ENCODE peak calls at places on chromosomes 5 and 9, in four cellular contexts. G is K562, J is HepG2, V is SK-N-SH. K is an unnamed sample.

GRCh38 chr9:19894975-19895374 is 106.1 kb upstream of the SLC24A2 start:
- DNase-seq in G (no peak), J (no peak), V (no peak), K (no peak)

GRCh38 chr9:98572054-98572627 is 136.6 kb downstream of the GABBR2 start:
- DNase-seq in G (no peak), J (no peak), V (no peak), K (no peak)

GRCh38 chr5:17879276-17879675 is 245.0 kb downstream of the TAF11L14 start:
- DNase-seq in G (no peak), J (no peak), V (no peak), K (no peak)

GRCh38 chr9:124212381-124213050 is 45.2 kb upstream of the NEK6 start:
- DNase-seq in G (no peak), J (no peak), V (no peak), K (no peak)

GRCh38 chr9:88476491-88477271 is 58.3 kb upstream of the NXNL2 start:
- DNase-seq in G (no peak), J (no peak), V (no peak), K (no peak)

GRCh38 chr5:1948111-1948510 is 65.4 kb upstream of the IRX4 start:
- DNase-seq in G (no peak), J (no peak), V (no peak), K (no peak)

GRCh38 chr5:150406120-150407096 is 6.3 kb downstream of the CD74 start:
- DNase-seq in G (no peak), J (no peak), V (no peak), K (no peak)

GRCh38 chr9:13023498-13023897 is 248.7 kb downstream of the LURAP1L start:
- DNase-seq in G (no peak), J (peak; percentile 9), V (no peak), K (no peak)

GRCh38 chr5:39266442-39266841 is 47.1 kb upstream of the FYB1 start:
- DNase-seq in G (peak; percentile 62), J (no peak), V (no peak), K (no peak)

GRCh38 chr9:131776473-131776872 is 36.6 kb upstream of the RAPGEF1 start:
- DNase-seq in G (peak; percentile 67), J (peak; percentile 32), V (no peak), K (peak; percentile 85)

GRCh38 chr9:99905833-99906402 is 536 bp upstream of the STX17 start:
- DNase-seq in G (peak; percentile 11), J (no peak), V (peak; percentile 3), K (no peak)

GRCh38 chr9:70802206-70802605 is 319.2 kb downstream of the TRPM3 start:
- DNase-seq in G (no peak), J (no peak), V (no peak), K (no peak)

GRCh38 chr9:123246534-123246933 is 21.9 kb downstream of the STRBP start:
- DNase-seq in G (no peak), J (no peak), V (no peak), K (no peak)

GRCh38 chr9:92669527-92669889 is 423 bp downstream of the IPPK start:
- DNase-seq in G (peak; percentile 28), J (no peak), V (peak; percentile 71), K (peak; percentile 27)

GRCh38 chr5:179732918-179733763 is 519 bp downstream of the MAML1 start:
- DNase-seq in G (peak; percentile 47), J (no peak), V (peak; percentile 83), K (peak; percentile 52)

GRCh38 chr9:32011049-32011448 is 373.4 kb upstream of the ACO1 start:
- DNase-seq in G (no peak), J (no peak), V (no peak), K (no peak)

GRCh38 chr9:131186622-131187021 is 61.2 kb downstream of the NUP214 start:
- DNase-seq in G (no peak), J (no peak), V (no peak), K (no peak)

GRCh38 chr5:75052461-75053285 is at the start of gene GCNT4:
- DNase-seq in G (no peak), J (no peak), V (peak; percentile 76), K (peak; percentile 62)

GRCh38 chr9:97557606-97558095 is 56.2 kb downstream of the TMOD1 start:
- DNase-seq in G (no peak), J (no peak), V (peak; percentile 77), K (no peak)

GRCh38 chr5:157476699-157477408 is 16.8 kb downstream of the NIPAL4 start:
- DNase-seq in G (peak; percentile 75), J (peak; percentile 75), V (peak; percentile 85), K (peak; percentile 30)

GRCh38 chr5:79973511-79973910 is 17.6 kb downstream of the MTX3 start:
- DNase-seq in G (no peak), J (no peak), V (no peak), K (no peak)

GRCh38 chr9:78218890-78219289 is 17.0 kb upstream of the CEP78 start:
- DNase-seq in G (no peak), J (no peak), V (no peak), K (no peak)

GRCh38 chr9:119177141-119177540 is 192.1 kb downstream of the BRINP1 start:
- DNase-seq in G (no peak), J (no peak), V (no peak), K (no peak)

GRCh38 chr9:89278551-89278950 is 32.4 kb upstream of the CKS2 start:
- DNase-seq in G (no peak), J (no peak), V (no peak), K (no peak)

GRCh38 chr9:108083796-108084352 is 594.3 kb upstream of the KLF4 start:
- DNase-seq in G (no peak), J (no peak), V (no peak), K (no peak)

GRCh38 chr9:122347348-122348287 is 23.2 kb upstream of the PTGS1 start:
- DNase-seq in G (no peak), J (peak; percentile 36), V (no peak), K (no peak)

GRCh38 chr5:43073597-43074546 is 33.8 kb upstream of the ANXA2R start:
- DNase-seq in G (peak; percentile 86), J (peak; percentile 49), V (peak; percentile 54), K (peak; percentile 39)

GRCh38 chr5:55344392-55344992 is 36.7 kb downstream of the MTREX start:
- DNase-seq in G (peak; percentile 66), J (peak; percentile 52), V (peak; percentile 34), K (peak; percentile 72)

GRCh38 chr5:74394543-74394923 is 246.0 kb downstream of the ENC1 start:
- DNase-seq in G (no peak), J (peak; percentile 20), V (no peak), K (no peak)

GRCh38 chr9:115220339-115221009 is 102.5 kb upstream of the TNC start:
- DNase-seq in G (no peak), J (no peak), V (no peak), K (no peak)

GRCh38 chr9:6780690-6781089 is 22.9 kb downstream of the KDM4C start:
- DNase-seq in G (no peak), J (no peak), V (no peak), K (no peak)

GRCh38 chr5:179793470-179794139 is at the start of gene LTC4S:
- DNase-seq in G (no peak), J (no peak), V (no peak), K (no peak)

GRCh38 chr5:173108914-173109313 is 35.4 kb upstream of the BNIP1 start:
- DNase-seq in G (no peak), J (no peak), V (no peak), K (no peak)

GRCh38 chr5:179261301-179262125 is 83.7 kb downstream of the ADAMTS2 start:
- DNase-seq in G (peak; percentile 51), J (peak; percentile 75), V (peak; percentile 91), K (peak; percentile 84)

GRCh38 chr9:131323629-131324028 is 34.1 kb downstream of the PLPP7 start:
- DNase-seq in G (no peak), J (peak; percentile 54), V (no peak), K (no peak)

GRCh38 chr9:88746029-88746743 is 211.2 kb downstream of the NXNL2 start:
- DNase-seq in G (no peak), J (no peak), V (no peak), K (no peak)

GRCh38 chr9:89391585-89391984 is 73.3 kb downstream of the SECISBP2 start:
- DNase-seq in G (no peak), J (no peak), V (no peak), K (no peak)

GRCh38 chr5:169944922-169945675 is 35.2 kb downstream of the INSYN2B start:
- DNase-seq in G (peak; percentile 3), J (no peak), V (no peak), K (no peak)

GRCh38 chr5:169944115-169944514 is 36.2 kb downstream of the INSYN2B start:
- DNase-seq in G (no peak), J (no peak), V (no peak), K (no peak)

GRCh38 chr5:169946743-169947142 is 33.6 kb downstream of the INSYN2B start:
- DNase-seq in G (no peak), J (no peak), V (no peak), K (no peak)

GRCh38 chr5:169942181-169942580 is 38.1 kb downstream of the INSYN2B start:
- DNase-seq in G (no peak), J (no peak), V (no peak), K (no peak)

GRCh38 chr5:169945831-169946261 is 34.4 kb downstream of the INSYN2B start:
- DNase-seq in G (no peak), J (no peak), V (peak; percentile 26), K (peak; percentile 16)
- TF ChIP-seq FOXJ3 in G (no peak), J (no peak), V (no peak), K (no peak)

GRCh38 chr9:68876265-68876664 is 137.6 kb downstream of the PRKACG start:
- DNase-seq in G (no peak), J (no peak), V (no peak), K (no peak)
- TF ChIP-seq FOXJ3 in G (no peak), J (no peak), V (no peak), K (no peak)

GRCh38 chr5:151449288-151449687 is 1.9 kb downstream of the SLC36A1 start:
- DNase-seq in G (peak; percentile 36), J (no peak), V (peak; percentile 48), K (no peak)

GRCh38 chr5:151451626-151452520 is 4.5 kb downstream of the SLC36A1 start:
- DNase-seq in G (peak; percentile 29), J (peak; percentile 83), V (no peak), K (no peak)

GRCh38 chr5:151449836-151450235 is 2.4 kb downstream of the SLC36A1 start:
- DNase-seq in G (no peak), J (no peak), V (no peak), K (no peak)

GRCh38 chr5:151448038-151448985 is 909 bp downstream of the SLC36A1 start:
- DNase-seq in G (peak; percentile 64), J (peak; percentile 27), V (no peak), K (peak; percentile 35)

DNA sequence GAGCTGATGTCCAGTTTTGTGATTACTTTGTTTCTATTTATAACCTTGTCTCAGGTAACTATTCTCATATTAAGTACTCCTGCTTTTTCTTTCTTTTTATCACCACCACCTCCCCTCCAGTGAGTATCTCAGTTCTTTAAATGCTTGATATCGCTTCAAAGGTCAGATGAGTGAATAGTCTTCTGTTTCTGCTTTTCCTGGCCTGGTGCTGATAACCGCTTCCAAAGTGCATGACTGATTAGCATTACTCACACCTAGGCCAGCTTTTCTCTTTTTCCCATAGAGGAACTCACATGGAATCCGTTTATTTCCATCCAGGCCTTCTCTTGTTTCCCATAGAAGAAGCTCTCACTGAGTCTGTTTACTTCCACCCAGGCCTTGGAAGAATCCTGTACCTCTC is 3.2 kb downstream of the SLC36A1 start:
- DNase-seq in G (no peak), J (peak; percentile 13), V (no peak), K (no peak)
- TF ChIP-seq FOXJ3 in G (no peak), J (no peak), V (no peak), K (no peak)

DNA sequence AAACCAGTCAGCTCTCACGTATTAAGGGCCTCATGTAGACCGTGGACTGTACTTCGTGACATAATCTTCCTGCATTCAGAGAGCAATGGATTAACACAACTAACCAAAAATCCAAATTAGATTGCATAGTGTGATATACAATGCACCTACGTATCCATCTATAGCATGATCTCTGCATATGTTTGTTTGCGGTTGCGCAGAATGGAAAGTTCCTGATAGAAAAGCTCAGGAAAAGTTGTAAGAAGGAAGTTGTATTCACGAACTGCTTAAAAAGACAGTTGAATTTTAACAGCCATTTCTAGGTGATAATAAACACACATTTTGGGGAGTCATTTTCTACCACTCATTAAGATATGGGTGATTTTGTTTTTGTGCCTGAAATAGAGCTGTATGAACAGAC is 869.0 kb downstream of the TLE4 start:
- DNase-seq in G (no peak), J (no peak), V (no peak), K (no peak)
- TF ChIP-seq FOXJ3 in G (no peak), J (no peak), V (no peak), K (no peak)

K was measured in WTC11.